ENCODE peak calls at places on chromosomes 1 and 21, in ten cellular contexts. X is pulmonary artery endothelial cell; H is HuH-7.5; A is PC-9; U is activated naive CD8-positive, alpha-beta T cell treated with anti-CD3 and anti-CD28 coated beads for 36 hours; J is activated T-cell treated with anti-CD3 and anti-CD28 coated beads for 1 hour; K is non-pigmented ciliary epithelial cell; W is KBM-7; N is neural crest cell; F is globus pallidus. T is an unnamed sample.

GRCh38 chr1:240608707-240609106 is 3.2 kb downstream of the GREM2 start:
- DNase-seq in X (no peak), H (no peak), A (no peak), U (no peak), J (no peak), K (no peak), W (peak; percentile 32), N (no peak), F (no peak), T (peak; percentile 28)

GRCh38 chr1:237287876-237288517 is 246.0 kb downstream of the RYR2 start:
- DNase-seq in X (no peak), H (no peak), A (no peak), U (no peak), J (no peak), K (no peak), W (no peak), N (no peak), F (no peak), T (no peak)

GRCh38 chr1:177228721-177229088 is 57.9 kb downstream of the BRINP2 start:
- DNase-seq in X (no peak), H (no peak), A (no peak), U (no peak), J (no peak), K (no peak), W (no peak), N (no peak), F (no peak), T (no peak)

GRCh38 chr21:26351661-26352060 is 181.1 kb upstream of the APP start:
- DNase-seq in X (no peak), H (no peak), A (no peak), U (no peak), J (no peak), K (no peak), W (no peak), N (no peak), F (no peak), T (no peak)

GRCh38 chr1:214518387-214518786 is 33.0 kb downstream of the PTPN14 start:
- DNase-seq in X (no peak), H (no peak), A (no peak), U (no peak), J (no peak), K (no peak), W (no peak), N (no peak), F (no peak), T (no peak)

GRCh38 chr1:100005424-100005823 is 35.6 kb downstream of the SLC35A3 start:
- DNase-seq in X (no peak), H (no peak), A (no peak), U (no peak), J (no peak), K (no peak), W (no peak), N (no peak), F (no peak), T (no peak)

GRCh38 chr1:85448358-85448757 is 16.6 kb downstream of the DDAH1 start:
- DNase-seq in X (peak; percentile 96), H (no peak), A (no peak), U (no peak), J (no peak), K (no peak), W (no peak), N (no peak), F (no peak), T (no peak)

GRCh38 chr1:25997759-25998074 is at the start of gene PAFAH2:
- DNase-seq in X (no peak), H (peak; percentile 45), A (no peak), U (no peak), J (no peak), K (no peak), W (no peak), N (no peak), F (no peak), T (no peak)

GRCh38 chr1:94579876-94580294 is 38.3 kb upstream of the F3 start:
- DNase-seq in X (no peak), H (no peak), A (peak; percentile 88), U (no peak), J (no peak), K (peak; percentile 92), W (no peak), N (no peak), F (no peak), T (no peak)

GRCh38 chr1:29506678-29507225 is 270.4 kb downstream of the PTPRU start:
- DNase-seq in X (no peak), H (no peak), A (no peak), U (no peak), J (no peak), K (no peak), W (no peak), N (no peak), F (no peak), T (no peak)

GRCh38 chr1:226867461-226868054 is 2.9 kb upstream of the PSEN2 start:
- DNase-seq in X (no peak), H (no peak), A (no peak), U (no peak), J (no peak), K (no peak), W (no peak), N (no peak), F (no peak), T (no peak)

GRCh38 chr1:28592314-28593071 is 428 bp downstream of the RAB42 start:
- DNase-seq in X (no peak), H (peak; percentile 38), A (peak; percentile 39), U (no peak), J (no peak), K (no peak), W (peak; percentile 9), N (peak; percentile 25), F (no peak), T (no peak)

GRCh38 chr1:1063945-1064831 is 9.9 kb downstream of the RNF223 start:
- DNase-seq in X (peak; percentile 56), H (peak; percentile 97), A (peak; percentile 85), U (peak; percentile 98), J (peak; percentile 66), K (peak; percentile 28), W (peak; percentile 72), N (peak; percentile 62), F (no peak), T (no peak)

GRCh38 chr1:71881611-71882010 is 400.7 kb downstream of the NEGR1 start:
- DNase-seq in X (no peak), H (no peak), A (no peak), U (no peak), J (no peak), K (peak; percentile 28), W (peak; percentile 94), N (no peak), F (no peak), T (no peak)